ENCODE peak calls at places on chromosomes 5 and 9, in seven cellular contexts. One of them, this sample, is unnamed.

GRCh38 chr5:149489605-149490037 is 61.6 kb downstream of the CSNK1A1 start:
- DNase-seq in neuronal stem cell: no peak
- DNase-seq in IMR-90: peak; percentile 43
- DNase-seq in H9: no peak
- DNase-seq in mesendoderm: no peak
- DNase-seq in H1: no peak
- DNase-seq in trophoblast cell: peak; percentile 42
- DNase-seq in this sample: peak; percentile 58

GRCh38 chr5:113202904-113203716 is 226.5 kb downstream of the DCP2 start:
- DNase-seq in neuronal stem cell: peak; percentile 83
- DNase-seq in IMR-90: peak; percentile 63
- DNase-seq in H9: peak; percentile 41
- DNase-seq in mesendoderm: peak; percentile 98
- DNase-seq in H1: no peak
- DNase-seq in trophoblast cell: no peak
- DNase-seq in this sample: peak; percentile 80

GRCh38 chr5:555058-555623 is 30.9 kb upstream of the SLC9A3 start:
- DNase-seq in neuronal stem cell: no peak
- DNase-seq in IMR-90: no peak
- DNase-seq in H9: no peak
- DNase-seq in mesendoderm: no peak
- DNase-seq in H1: no peak
- DNase-seq in trophoblast cell: no peak
- DNase-seq in this sample: no peak

GRCh38 chr5:74122175-74122574 is 496.2 kb downstream of the ARHGEF28 start:
- DNase-seq in neuronal stem cell: no peak
- DNase-seq in IMR-90: no peak
- DNase-seq in H9: no peak
- DNase-seq in mesendoderm: no peak
- DNase-seq in H1: no peak
- DNase-seq in trophoblast cell: no peak
- DNase-seq in this sample: no peak

GRCh38 chr5:143699121-143699520 is 112.8 kb upstream of the HMHB1 start:
- DNase-seq in neuronal stem cell: no peak
- DNase-seq in IMR-90: no peak
- DNase-seq in H9: no peak
- DNase-seq in mesendoderm: no peak
- DNase-seq in H1: no peak
- DNase-seq in trophoblast cell: no peak
- DNase-seq in this sample: no peak

GRCh38 chr9:34997375-34997774 is 7.8 kb downstream of the DNAJB5 start:
- DNase-seq in neuronal stem cell: no peak
- DNase-seq in IMR-90: no peak
- DNase-seq in H9: no peak
- DNase-seq in mesendoderm: no peak
- DNase-seq in H1: no peak
- DNase-seq in trophoblast cell: no peak
- DNase-seq in this sample: no peak

GRCh38 chr9:123073991-123074422 is 40.5 kb downstream of the GPR21 start:
- DNase-seq in neuronal stem cell: no peak
- DNase-seq in IMR-90: peak; percentile 57
- DNase-seq in H9: no peak
- DNase-seq in mesendoderm: no peak
- DNase-seq in H1: no peak
- DNase-seq in trophoblast cell: no peak
- DNase-seq in this sample: peak; percentile 56

GRCh38 chr5:132136906-132137305 is 63.3 kb downstream of the CSF2 start:
- DNase-seq in neuronal stem cell: no peak
- DNase-seq in IMR-90: peak; percentile 88
- DNase-seq in H9: no peak
- DNase-seq in mesendoderm: no peak
- DNase-seq in H1: no peak
- DNase-seq in trophoblast cell: no peak
- DNase-seq in this sample: no peak

GRCh38 chr5:180400416-180400815 is 47.3 kb upstream of the GFPT2 start:
- DNase-seq in neuronal stem cell: no peak
- DNase-seq in IMR-90: no peak
- DNase-seq in H9: no peak
- DNase-seq in mesendoderm: no peak
- DNase-seq in H1: no peak
- DNase-seq in trophoblast cell: no peak
- DNase-seq in this sample: no peak

GRCh38 chr5:57779383-57780223 is 297.0 kb upstream of the ACTBL2 start:
- DNase-seq in neuronal stem cell: peak; percentile 57
- DNase-seq in IMR-90: peak; percentile 83
- DNase-seq in H9: peak; percentile 32
- DNase-seq in mesendoderm: peak; percentile 73
- DNase-seq in H1: no peak
- DNase-seq in trophoblast cell: peak; percentile 56
- DNase-seq in this sample: peak; percentile 76

GRCh38 chr9:113462781-113463286 is 693 bp upstream of the RGS3 start:
- DNase-seq in neuronal stem cell: no peak
- DNase-seq in IMR-90: no peak
- DNase-seq in H9: no peak
- DNase-seq in mesendoderm: no peak
- DNase-seq in H1: no peak
- DNase-seq in trophoblast cell: no peak
- DNase-seq in this sample: no peak

GRCh38 chr5:173629628-173630027 is 13.2 kb upstream of the BOD1 start:
- DNase-seq in neuronal stem cell: no peak
- DNase-seq in IMR-90: no peak
- DNase-seq in H9: peak; percentile 79
- DNase-seq in mesendoderm: peak; percentile 67
- DNase-seq in H1: peak; percentile 34
- DNase-seq in trophoblast cell: no peak
- DNase-seq in this sample: no peak

GRCh38 chr9:135480071-135480941 is 724 bp downstream of the PPP1R26 start:
- DNase-seq in neuronal stem cell: peak; percentile 27
- DNase-seq in IMR-90: peak; percentile 20
- DNase-seq in H9: peak; percentile 54
- DNase-seq in mesendoderm: peak; percentile 75
- DNase-seq in H1: no peak
- DNase-seq in trophoblast cell: peak; percentile 16
- DNase-seq in this sample: peak; percentile 57

GRCh38 chr5:71924980-71925379 is 182.3 kb upstream of the MAP1B start:
- DNase-seq in neuronal stem cell: no peak
- DNase-seq in IMR-90: peak; percentile 69
- DNase-seq in H9: no peak
- DNase-seq in mesendoderm: peak; percentile 50
- DNase-seq in H1: no peak
- DNase-seq in trophoblast cell: no peak
- DNase-seq in this sample: peak; percentile 68

GRCh38 chr5:157603333-157604190 is 28.0 kb upstream of the ADAM19 start:
- DNase-seq in neuronal stem cell: no peak
- DNase-seq in IMR-90: peak; percentile 93
- DNase-seq in H9: no peak
- DNase-seq in mesendoderm: no peak
- DNase-seq in H1: no peak
- DNase-seq in trophoblast cell: no peak
- DNase-seq in this sample: peak; percentile 63

GRCh38 chr5:149024477-149024876 is 38.4 kb downstream of the SH3TC2 start:
- DNase-seq in neuronal stem cell: no peak
- DNase-seq in IMR-90: peak; percentile 77
- DNase-seq in H9: no peak
- DNase-seq in mesendoderm: no peak
- DNase-seq in H1: no peak
- DNase-seq in trophoblast cell: no peak
- DNase-seq in this sample: no peak

GRCh38 chr5:150487199-150488061 is 20.5 kb upstream of the NDST1 start:
- DNase-seq in neuronal stem cell: no peak
- DNase-seq in IMR-90: peak; percentile 34
- DNase-seq in H9: no peak
- DNase-seq in mesendoderm: no peak
- DNase-seq in H1: no peak
- DNase-seq in trophoblast cell: no peak
- DNase-seq in this sample: peak; percentile 79

GRCh38 chr9:38687389-38687842 is 32.5 kb downstream of the FAM240B start:
- DNase-seq in neuronal stem cell: no peak
- DNase-seq in IMR-90: no peak
- DNase-seq in H9: peak; percentile 72
- DNase-seq in mesendoderm: no peak
- DNase-seq in H1: no peak
- DNase-seq in trophoblast cell: no peak
- DNase-seq in this sample: peak; percentile 38

GRCh38 chr5:72459089-72459661 is 48.0 kb downstream of the ZNF366 start:
- DNase-seq in neuronal stem cell: no peak
- DNase-seq in IMR-90: no peak
- DNase-seq in H9: no peak
- DNase-seq in mesendoderm: no peak
- DNase-seq in H1: no peak
- DNase-seq in trophoblast cell: no peak
- DNase-seq in this sample: no peak

DNA sequence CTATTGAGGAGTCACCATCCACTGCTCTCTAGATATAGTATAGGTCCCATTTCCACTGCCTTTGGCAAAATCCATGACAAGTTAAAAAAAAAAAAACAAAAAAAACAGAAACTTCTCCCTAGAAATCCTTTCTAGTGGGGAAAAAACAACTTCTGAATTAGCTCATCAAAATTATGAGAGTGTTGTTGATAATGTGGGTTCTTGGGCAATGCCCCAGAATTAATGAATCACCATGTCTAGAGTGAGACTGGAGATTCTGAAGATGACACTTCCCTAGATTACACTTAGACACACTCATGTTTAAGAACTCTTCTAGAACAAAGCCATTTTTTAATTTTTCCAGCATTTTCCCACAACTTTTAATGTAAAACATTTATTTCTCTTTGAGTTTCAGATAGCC is 728.0 kb upstream of the C9orf72 start:
- DNase-seq in neuronal stem cell: no peak
- DNase-seq in IMR-90: no peak
- DNase-seq in H9: no peak
- DNase-seq in mesendoderm: no peak
- DNase-seq in H1: no peak
- DNase-seq in trophoblast cell: no peak
- DNase-seq in this sample: peak; percentile 65
- H3K4ac ChIP-seq in neuronal stem cell: no peak overlapping the region
- H3K4ac ChIP-seq in IMR-90: no peak overlapping the region
- H3K4ac ChIP-seq in H9: no peak overlapping the region
- H3K4ac ChIP-seq in mesendoderm: no peak overlapping the region
- H3K4ac ChIP-seq in H1: no peak overlapping the region
- H3K4ac ChIP-seq in trophoblast cell: no peak overlapping the region
- H3K4ac ChIP-seq in this sample: no peak overlapping the region

GRCh38 chr9:3480353-3480655 is 45.5 kb downstream of the RFX3 start:
- DNase-seq in neuronal stem cell: no peak
- DNase-seq in IMR-90: no peak
- DNase-seq in H9: no peak
- DNase-seq in mesendoderm: no peak
- DNase-seq in H1: no peak
- DNase-seq in trophoblast cell: no peak
- DNase-seq in this sample: no peak

GRCh38 chr9:3477236-3477834 is 48.5 kb downstream of the RFX3 start:
- DNase-seq in neuronal stem cell: no peak
- DNase-seq in IMR-90: no peak
- DNase-seq in H9: no peak
- DNase-seq in mesendoderm: no peak
- DNase-seq in H1: no peak
- DNase-seq in trophoblast cell: no peak
- DNase-seq in this sample: peak; percentile 46

GRCh38 chr9:3482578-3482977 is 43.2 kb downstream of the RFX3 start:
- DNase-seq in neuronal stem cell: no peak
- DNase-seq in IMR-90: no peak
- DNase-seq in H9: no peak
- DNase-seq in mesendoderm: no peak
- DNase-seq in H1: no peak
- DNase-seq in trophoblast cell: no peak
- DNase-seq in this sample: no peak

GRCh38 chr9:3478549-3478953 is 47.2 kb downstream of the RFX3 start:
- DNase-seq in neuronal stem cell: no peak
- DNase-seq in IMR-90: no peak
- DNase-seq in H9: no peak
- DNase-seq in mesendoderm: peak; percentile 81
- DNase-seq in H1: no peak
- DNase-seq in trophoblast cell: peak; percentile 35
- DNase-seq in this sample: peak; percentile 31

DNA sequence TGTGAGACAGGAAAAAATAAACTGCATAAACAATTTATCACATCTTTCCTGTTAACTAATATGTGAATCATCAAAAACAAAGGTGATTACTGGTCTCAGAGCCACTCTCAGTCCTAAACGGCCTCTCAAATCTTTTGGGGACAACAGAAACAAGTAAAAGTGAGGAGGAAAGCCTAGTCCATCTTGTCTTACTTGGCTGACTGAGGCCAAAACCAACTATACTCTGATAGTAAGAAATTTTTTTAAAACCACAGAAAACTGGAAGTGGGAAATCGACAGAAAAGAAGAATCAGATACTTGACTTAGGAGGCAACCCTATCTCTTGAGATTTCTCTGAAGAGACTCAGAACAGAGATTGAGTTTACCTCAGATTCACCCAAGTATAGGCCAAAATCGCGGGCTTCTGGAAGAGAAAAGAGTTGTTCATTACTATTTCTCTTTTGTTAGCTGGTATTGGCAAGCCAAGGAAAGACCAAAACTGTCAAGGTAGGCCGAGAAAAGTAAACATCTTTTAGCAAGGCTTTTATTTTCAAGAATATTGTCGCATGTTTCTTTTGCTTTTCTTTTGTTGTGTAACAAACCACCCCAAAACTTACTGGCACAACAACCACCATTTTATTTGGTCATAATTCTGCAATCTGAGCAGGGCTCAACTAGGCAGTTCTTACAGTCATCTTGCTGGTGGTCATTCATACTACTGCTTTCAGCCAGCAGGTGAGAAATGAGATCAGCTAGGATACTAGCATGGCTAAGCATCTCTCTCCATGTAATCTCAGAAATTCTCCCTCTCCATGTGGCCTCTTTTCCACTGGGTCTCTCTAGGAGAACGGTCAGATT is 46.1 kb downstream of the RFX3 start:
- DNase-seq in neuronal stem cell: no peak
- DNase-seq in IMR-90: no peak
- DNase-seq in H9: no peak
- DNase-seq in mesendoderm: peak; percentile 51
- DNase-seq in H1: no peak
- DNase-seq in trophoblast cell: no peak
- DNase-seq in this sample: no peak
- H3K4ac ChIP-seq in neuronal stem cell: no peak overlapping the region
- H3K4ac ChIP-seq in IMR-90: no peak overlapping the region
- H3K4ac ChIP-seq in H9: no peak overlapping the region
- H3K4ac ChIP-seq in mesendoderm: no peak overlapping the region
- H3K4ac ChIP-seq in H1: no peak overlapping the region
- H3K4ac ChIP-seq in trophoblast cell: no peak overlapping the region
- H3K4ac ChIP-seq in this sample: no peak overlapping the region

GRCh38 chr9:114719290-114719689 is 37.3 kb upstream of the TEX48 start:
- DNase-seq in neuronal stem cell: no peak
- DNase-seq in IMR-90: no peak
- DNase-seq in H9: no peak
- DNase-seq in mesendoderm: no peak
- DNase-seq in H1: no peak
- DNase-seq in trophoblast cell: no peak
- DNase-seq in this sample: no peak
- H3K4ac ChIP-seq in neuronal stem cell: no peak overlapping the region
- H3K4ac ChIP-seq in IMR-90: no peak overlapping the region
- H3K4ac ChIP-seq in H9: no peak overlapping the region
- H3K4ac ChIP-seq in mesendoderm: no peak overlapping the region
- H3K4ac ChIP-seq in H1: no peak overlapping the region
- H3K4ac ChIP-seq in trophoblast cell: no peak overlapping the region
- H3K4ac ChIP-seq in this sample: no peak overlapping the region

DNA sequence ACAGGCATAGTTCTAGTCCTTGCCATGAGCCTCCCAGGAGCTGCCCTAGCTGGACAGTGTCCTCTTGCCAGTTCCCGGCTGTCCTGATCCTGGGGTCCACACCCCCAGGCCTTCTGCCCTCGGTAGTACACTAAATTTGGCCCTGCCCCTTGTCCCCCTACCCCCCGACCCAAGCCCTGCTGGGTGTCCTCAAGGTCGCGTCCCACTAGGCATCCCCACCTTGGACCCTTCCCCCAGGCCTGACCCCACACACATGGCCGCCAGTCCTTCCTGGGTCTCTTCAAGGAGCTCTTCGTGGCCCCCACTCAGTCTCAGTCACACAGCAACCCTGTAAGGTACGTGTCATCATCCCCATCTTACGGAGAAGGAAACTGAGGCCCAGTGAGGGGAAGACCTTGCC is 40.0 kb upstream of the PHYKPL start:
- DNase-seq in neuronal stem cell: no peak
- DNase-seq in IMR-90: no peak
- DNase-seq in H9: no peak
- DNase-seq in mesendoderm: no peak
- DNase-seq in H1: no peak
- DNase-seq in trophoblast cell: no peak
- DNase-seq in this sample: no peak
- H3K4ac ChIP-seq in neuronal stem cell: no peak overlapping the region
- H3K4ac ChIP-seq in IMR-90: no peak overlapping the region
- H3K4ac ChIP-seq in H9: no peak overlapping the region
- H3K4ac ChIP-seq in mesendoderm: no peak overlapping the region
- H3K4ac ChIP-seq in H1: no peak overlapping the region
- H3K4ac ChIP-seq in trophoblast cell: no peak overlapping the region
- H3K4ac ChIP-seq in this sample: no peak overlapping the region